ENCODE peak calls at places on chromosomes 4 and X, in four cellular contexts. U is A549, N is prostate gland, A is heart right ventricle. Z is an unnamed sample.

GRCh38 chr4:7360802-7361201 is 73.9 kb downstream of the PSAPL1 start:
- DNase-seq in U (no peak), N (no peak), A (no peak), Z (no peak)

GRCh38 chrX:1244164-1245076 is 24.2 kb upstream of the CSF2RA start:
- DNase-seq in U (peak), N (no peak), A (no peak), Z (no peak)

GRCh38 chr4:145679991-145680455 is at the start of gene C4orf51:
- DNase-seq in U (no peak), N (peak), A (no peak), Z (no peak)

GRCh38 chr4:187357861-187358260 is 634.2 kb upstream of the FAT1 start:
- DNase-seq in U (no peak), N (peak), A (no peak), Z (no peak)

GRCh38 chr4:83208776-83209365 is 75.7 kb downstream of the COQ2 start:
- DNase-seq in U (peak), N (no peak), A (no peak), Z (no peak)

GRCh38 chr4:113162089-113162488 is 112.6 kb downstream of the ANK2 start:
- DNase-seq in U (no peak), N (no peak), A (no peak), Z (no peak)

GRCh38 chrX:32749075-32749474 is 462.3 kb downstream of the DMD start:
- DNase-seq in U (no peak), N (no peak), A (no peak), Z (no peak)

GRCh38 chrX:118507766-118508165 is 12.2 kb downstream of the DOCK11 start:
- DNase-seq in U (no peak), N (no peak), A (no peak), Z (no peak)

GRCh38 chr4:25767877-25768475 is 94.8 kb downstream of the SEL1L3 start:
- DNase-seq in U (peak), N (peak), A (peak), Z (no peak)

GRCh38 chr4:72496119-72496518 is 72.9 kb downstream of the ADAMTS3 start:
- DNase-seq in U (no peak), N (no peak), A (no peak), Z (no peak)

GRCh38 chr4:154084864-154085263 is 296.0 kb upstream of the SFRP2 start:
- DNase-seq in U (no peak), N (no peak), A (no peak), Z (no peak)

GRCh38 chr4:48127882-48128394 is 6.1 kb downstream of the TXK start:
- DNase-seq in U (peak), N (peak), A (peak), Z (peak)

GRCh38 chr4:16268290-16268689 is 42.0 kb upstream of the TAPT1 start:
- DNase-seq in U (no peak), N (no peak), A (no peak), Z (no peak)

GRCh38 chr4:53315300-53315699 is 50.6 kb downstream of the SCFD2 start:
- DNase-seq in U (no peak), N (no peak), A (no peak), Z (no peak)

GRCh38 chrX:141814213-141814857 is 23.8 kb upstream of the MAGEC3 start:
- DNase-seq in U (no peak), N (peak), A (no peak), Z (no peak)

GRCh38 chr4:31548823-31549222 is 828.7 kb downstream of the PCDH7 start:
- DNase-seq in U (no peak), N (no peak), A (no peak), Z (no peak)

GRCh38 chrX:67727576-67727975 is 183.8 kb downstream of the AR start:
- DNase-seq in U (no peak), N (no peak), A (no peak), Z (no peak)

GRCh38 chr4:6574747-6575502 is at the start of gene MAN2B2:
- DNase-seq in U (peak), N (peak), A (peak), Z (peak)

GRCh38 chr4:145041378-145041777 is 56.6 kb downstream of the ANAPC10 start:
- DNase-seq in U (no peak), N (no peak), A (no peak), Z (no peak)

GRCh38 chrX:119606508-119607389 is 525 bp upstream of the NKRF start:
- DNase-seq in U (no peak), N (no peak), A (no peak), Z (no peak)

GRCh38 chrX:40077176-40077575 is 20.6 kb downstream of the BCOR start:
- DNase-seq in U (no peak), N (no peak), A (no peak), Z (no peak)

GRCh38 chr4:48979897-48980579 is 6.0 kb upstream of the CWH43 start:
- DNase-seq in U (no peak), N (no peak), A (no peak), Z (no peak)

GRCh38 chr4:65552071-65552470 is 118.2 kb downstream of the EPHA5 start:
- DNase-seq in U (no peak), N (no peak), A (no peak), Z (no peak)

GRCh38 chr4:151356510-151356909 is 31.1 kb upstream of the SH3D19 start:
- DNase-seq in U (no peak), N (no peak), A (no peak), Z (no peak)

GRCh38 chr4:147480502-147480890 is 401 bp upstream of the EDNRA start:
- DNase-seq in U (no peak), N (no peak), A (no peak), Z (no peak)

GRCh38 chrX:9378980-9379696 is 85.7 kb upstream of the TBL1X start:
- DNase-seq in U (no peak), N (no peak), A (no peak), Z (no peak)

GRCh38 chrX:118978451-118978850 is 4.0 kb downstream of the LONRF3 start:
- DNase-seq in U (no peak), N (no peak), A (no peak), Z (no peak)

GRCh38 chrX:41558531-41558930 is 111.4 kb downstream of the NYX start:
- DNase-seq in U (peak), N (no peak), A (no peak), Z (no peak)

GRCh38 chr4:183035726-183036415 is 63.2 kb upstream of the WWC2 start:
- DNase-seq in U (no peak), N (no peak), A (no peak), Z (no peak)

GRCh38 chr4:74267998-74268606 is 40.2 kb upstream of the EPGN start:
- DNase-seq in U (no peak), N (no peak), A (no peak), Z (no peak)

DNA sequence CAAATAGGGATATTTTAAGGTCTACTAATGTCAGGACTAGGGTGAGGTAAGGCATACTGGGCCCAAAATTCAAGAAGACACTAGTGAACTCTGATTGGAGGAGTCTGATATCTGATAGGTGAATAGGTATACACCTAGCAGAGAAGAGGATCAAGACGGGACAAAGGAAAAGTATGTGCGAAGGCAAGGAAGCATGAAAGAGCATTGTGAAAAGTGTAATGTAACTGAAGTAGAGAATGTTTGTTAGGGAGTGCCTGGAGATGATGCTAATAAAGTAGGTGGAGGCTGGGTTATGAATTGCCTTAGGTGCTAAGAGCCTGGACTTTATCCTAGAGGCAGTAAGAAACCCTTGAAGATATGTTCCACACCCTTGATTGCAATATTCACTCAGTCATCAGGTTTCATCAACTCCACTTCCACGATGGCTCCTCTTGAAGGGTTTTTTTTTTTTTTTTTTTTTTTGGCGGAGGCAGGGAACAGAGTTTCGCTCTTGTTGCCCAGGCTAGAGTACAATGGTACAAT is 49.9 kb upstream of the XIAP start:
- DNase-seq in U (no peak), N (no peak), A (no peak), Z (no peak)
- H3K27ac ChIP-seq in U (peak), N (no peak), A (no peak), Z (no peak)

DNA sequence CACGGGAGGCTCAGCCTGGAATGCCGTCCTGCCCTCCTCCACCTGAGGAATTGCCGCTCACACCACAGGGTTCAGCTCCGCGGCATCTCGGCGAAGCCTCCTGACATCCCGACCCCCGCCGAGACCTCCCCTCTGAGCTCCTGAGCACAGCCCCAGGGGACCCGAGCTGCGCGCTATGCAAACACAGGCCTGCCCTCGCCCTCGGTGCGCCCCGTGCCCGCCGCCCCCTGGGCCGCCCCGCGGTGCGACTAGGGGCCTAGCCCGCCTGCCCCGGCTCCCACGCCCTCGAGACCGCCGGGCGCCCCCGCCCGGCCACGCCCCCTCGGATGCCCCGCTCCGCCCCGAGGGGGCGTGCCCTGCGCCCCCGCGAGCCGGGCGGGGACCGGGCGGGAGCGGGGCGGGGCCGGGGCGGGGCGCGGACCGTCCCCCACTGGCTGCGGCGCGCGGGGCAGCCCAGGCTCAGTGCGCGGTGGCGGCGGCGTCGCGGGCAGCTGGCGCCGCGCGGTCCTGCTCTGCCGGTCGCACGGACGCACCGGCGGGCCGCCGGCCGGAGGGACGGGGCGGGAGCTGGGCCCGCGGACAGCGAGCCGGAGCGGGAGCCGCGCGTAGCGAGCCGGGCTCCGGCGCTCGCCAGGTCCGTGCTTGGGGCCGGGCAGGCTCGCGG is at the start of gene FGFR3:
- DNase-seq in U (peak), N (peak), A (peak), Z (peak)
- H3K27ac ChIP-seq in U (peak), N (peak), A (no peak), Z (no peak)

DNA sequence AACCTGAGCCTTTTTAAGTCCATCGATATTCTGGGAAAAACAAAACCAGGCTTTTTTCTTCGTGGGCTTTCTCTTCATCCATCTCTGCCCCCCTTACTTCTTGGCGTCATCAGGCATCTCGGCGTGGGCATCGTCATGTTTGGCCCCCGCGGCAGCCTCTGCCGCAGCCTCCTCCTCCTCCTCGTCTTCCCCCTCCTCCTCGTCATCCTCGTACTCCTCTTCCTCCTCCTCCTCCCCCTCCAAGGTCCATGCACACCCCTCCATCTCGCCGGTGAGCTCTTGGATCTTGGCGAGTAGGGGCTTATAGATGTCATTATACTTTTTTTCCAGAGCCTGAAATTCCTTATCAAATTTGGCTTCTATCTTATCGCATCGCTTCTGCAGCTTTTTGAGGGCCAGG is 516 bp downstream of the NAP1L5 start:
- DNase-seq in U (no peak), N (no peak), A (no peak), Z (peak)
- H3K27ac ChIP-seq in U (peak), N (peak), A (peak), Z (peak)

GRCh38 chr4:140100771-140101170 is 53.2 kb downstream of the MAML3 start:
- DNase-seq in U (no peak), N (no peak), A (no peak), Z (no peak)
- H3K27ac ChIP-seq in U (peak), N (no peak), A (no peak), Z (no peak)

GRCh38 chrX:116009871-116010710 is 160.5 kb upstream of the AGTR2 start:
- DNase-seq in U (no peak), N (peak), A (peak), Z (no peak)
- H3K27ac ChIP-seq in U (no peak), N (no peak), A (no peak), Z (no peak)

GRCh38 chr4:185192059-185192458 is 11.7 kb downstream of the CFAP97 start:
- DNase-seq in U (no peak), N (no peak), A (no peak), Z (no peak)

GRCh38 chr4:185194924-185195632 is 8.7 kb downstream of the CFAP97 start:
- DNase-seq in U (no peak), N (no peak), A (no peak), Z (no peak)

GRCh38 chr4:185201983-185202962 is 1.5 kb downstream of the CFAP97 start:
- DNase-seq in U (no peak), N (no peak), A (no peak), Z (peak)

DNA sequence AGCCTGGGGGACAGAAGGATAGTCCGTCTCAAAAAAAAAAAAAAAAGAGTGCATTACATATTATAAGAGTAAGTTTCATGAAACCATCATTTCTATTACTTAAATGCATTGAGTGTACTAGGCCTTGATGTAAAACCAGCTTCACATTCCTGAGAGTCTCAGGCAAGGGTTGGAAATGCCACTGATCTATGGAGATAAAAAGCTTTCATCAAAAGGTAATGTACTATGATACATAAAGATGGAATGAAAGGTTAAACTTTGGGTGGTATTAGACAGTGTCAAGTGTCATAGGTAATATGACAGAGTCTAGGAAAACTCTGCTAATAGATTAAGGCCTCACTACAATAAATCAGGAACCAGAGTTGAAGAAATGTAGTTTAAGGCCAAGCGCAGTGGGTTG is 7.4 kb downstream of the CFAP97 start:
- DNase-seq in U (no peak), N (no peak), A (no peak), Z (no peak)
- H3K27ac ChIP-seq in U (no peak), N (peak), A (no peak), Z (no peak)

GRCh38 chrX:111007238-111007637 is 88.8 kb upstream of the PAK3 start:
- DNase-seq in U (no peak), N (no peak), A (no peak), Z (no peak)

GRCh38 chrX:111005151-111005550 is 90.8 kb upstream of the PAK3 start:
- DNase-seq in U (no peak), N (no peak), A (no peak), Z (no peak)

GRCh38 chrX:111006119-111006518 is 89.9 kb upstream of the PAK3 start:
- DNase-seq in U (no peak), N (no peak), A (no peak), Z (no peak)

GRCh38 chrX:111008126-111008525 is 87.9 kb upstream of the PAK3 start:
- DNase-seq in U (no peak), N (no peak), A (no peak), Z (no peak)

DNA sequence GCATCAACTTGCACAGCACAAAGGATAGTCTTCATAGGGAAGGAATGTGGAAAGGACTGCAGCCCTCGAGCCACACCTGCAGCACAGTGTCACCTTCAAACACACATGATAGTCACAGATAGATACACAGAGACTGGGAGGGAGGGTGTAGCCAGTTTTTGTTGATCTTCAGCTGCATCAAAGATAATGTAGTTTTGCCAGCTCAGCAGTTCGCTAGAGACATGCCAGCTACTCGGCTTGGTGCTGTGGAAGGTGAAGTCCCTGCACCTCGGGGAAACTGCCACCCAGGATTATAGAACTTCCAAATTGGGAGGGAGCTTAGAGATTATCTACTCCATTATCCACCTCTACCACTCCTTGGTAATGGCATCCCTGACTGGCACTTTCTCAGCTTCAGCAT is 92.9 kb upstream of the PAK3 start:
- DNase-seq in U (no peak), N (no peak), A (no peak), Z (no peak)
- H3K27ac ChIP-seq in U (no peak), N (no peak), A (no peak), Z (no peak)

GRCh38 chrX:153668423-153669173 is 5.0 kb downstream of the PNCK start:
- DNase-seq in U (no peak), N (no peak), A (no peak), Z (no peak)
- H3K27ac ChIP-seq in U (no peak), N (no peak), A (no peak), Z (no peak)

GRCh38 chr4:3484057-3484973 is 21.2 kb downstream of the DOK7 start:
- DNase-seq in U (peak), N (peak), A (peak), Z (no peak)
- H3K27ac ChIP-seq in U (peak), N (peak), A (peak), Z (no peak)

GRCh38 chr4:13990596-13991589 is 363.4 kb upstream of the BOD1L1 start:
- DNase-seq in U (peak), N (no peak), A (no peak), Z (no peak)
- H3K27ac ChIP-seq in U (peak), N (no peak), A (no peak), Z (no peak)

Z was measured in CD4-positive, alpha-beta memory T cell.